ENCODE peak calls at places on chromosomes 16 and 17, in four cellular contexts. One of them, this sample, is unnamed.

GRCh38 chr17:27233059-27233458 is 60.9 kb upstream of the WSB1 start:
- DNase-seq in SK-N-SH: no peak
- DNase-seq in HepG2: no peak
- DNase-seq in GM12878: no peak
- DNase-seq in this sample: no peak

GRCh38 chr16:20409398-20410152 is at the start of gene ACSM5:
- DNase-seq in HepG2: peak; percentile 62
- DNase-seq in GM12878: no peak
- DNase-seq in SK-N-SH: no peak
- DNase-seq in this sample: no peak

GRCh38 chr17:66494023-66494803 is 191.8 kb downstream of the PRKCA start:
- DNase-seq in HepG2: no peak
- DNase-seq in SK-N-SH: no peak
- DNase-seq in GM12878: no peak
- DNase-seq in this sample: no peak

GRCh38 chr16:57534881-57535658 is 1.3 kb downstream of the CCDC102A start:
- DNase-seq in SK-N-SH: peak; percentile 41
- DNase-seq in HepG2: no peak
- DNase-seq in GM12878: no peak
- DNase-seq in this sample: peak; percentile 51

GRCh38 chr17:10628756-10629155 is 28.4 kb downstream of the MYH3 start:
- DNase-seq in SK-N-SH: peak; percentile 39
- DNase-seq in GM12878: no peak
- DNase-seq in HepG2: no peak
- DNase-seq in this sample: no peak

GRCh38 chr16:49587051-49587450 is 213.4 kb downstream of the C16orf78 start:
- DNase-seq in GM12878: no peak
- DNase-seq in SK-N-SH: no peak
- DNase-seq in HepG2: no peak
- DNase-seq in this sample: no peak

GRCh38 chr16:68230956-68231355 is 5.0 kb downstream of the ESRP2 start:
- DNase-seq in HepG2: no peak
- DNase-seq in SK-N-SH: no peak
- DNase-seq in GM12878: no peak
- DNase-seq in this sample: no peak

GRCh38 chr17:9598661-9599060 is 22.2 kb downstream of the CFAP52 start:
- DNase-seq in HepG2: no peak
- DNase-seq in GM12878: no peak
- DNase-seq in SK-N-SH: no peak
- DNase-seq in this sample: no peak

GRCh38 chr16:8869212-8869987 is 594 bp upstream of the CARHSP1 start:
- DNase-seq in GM12878: no peak
- DNase-seq in SK-N-SH: peak; percentile 78
- DNase-seq in HepG2: peak; percentile 65
- DNase-seq in this sample: no peak

GRCh38 chr16:27595461-27595860 is 45.5 kb downstream of the KATNIP start:
- DNase-seq in GM12878: no peak
- DNase-seq in SK-N-SH: no peak
- DNase-seq in HepG2: no peak
- DNase-seq in this sample: no peak

GRCh38 chr16:46782320-46782719 is 34.2 kb upstream of the MYLK3 start:
- DNase-seq in HepG2: no peak
- DNase-seq in SK-N-SH: no peak
- DNase-seq in GM12878: no peak
- DNase-seq in this sample: no peak

GRCh38 chr16:67016143-67016542 is 12.8 kb upstream of the CBFB start:
- DNase-seq in HepG2: no peak
- DNase-seq in SK-N-SH: no peak
- DNase-seq in GM12878: no peak
- DNase-seq in this sample: no peak

GRCh38 chr16:2470603-2471015 is 488 bp upstream of the NTN3 start:
- DNase-seq in HepG2: no peak
- DNase-seq in SK-N-SH: no peak
- DNase-seq in GM12878: no peak
- DNase-seq in this sample: no peak

GRCh38 chr16:3490911-3491629 is 4.2 kb downstream of the C16orf90 start:
- DNase-seq in HepG2: peak; percentile 40
- DNase-seq in SK-N-SH: no peak
- DNase-seq in GM12878: no peak
- DNase-seq in this sample: no peak

GRCh38 chr16:12704492-12705111 is 99.1 kb downstream of the CPPED1 start:
- DNase-seq in HepG2: no peak
- DNase-seq in SK-N-SH: no peak
- DNase-seq in GM12878: no peak
- DNase-seq in this sample: no peak

GRCh38 chr16:67183-67791 is 5.1 kb downstream of the RHBDF1 start:
- DNase-seq in SK-N-SH: no peak
- DNase-seq in HepG2: no peak
- DNase-seq in GM12878: no peak
- DNase-seq in this sample: no peak

GRCh38 chr16:53417011-53417410 is 17.3 kb upstream of the RBL2 start:
- DNase-seq in GM12878: no peak
- DNase-seq in HepG2: no peak
- DNase-seq in SK-N-SH: no peak
- DNase-seq in this sample: no peak
- TF ChIP-seq TAF1 in GM12878: no peak
- TF ChIP-seq TAF1 in HepG2: no peak
- TF ChIP-seq TAF1 in SK-N-SH: no peak
- TF ChIP-seq TAF1 in this sample: no peak

GRCh38 chr16:73285336-73285735 is 237.4 kb upstream of the ZFHX3 start:
- DNase-seq in SK-N-SH: no peak
- DNase-seq in HepG2: no peak
- DNase-seq in GM12878: no peak
- DNase-seq in this sample: no peak
- TF ChIP-seq TCF12 in SK-N-SH: no peak
- TF ChIP-seq TCF12 in HepG2: no peak
- TF ChIP-seq TCF12 in GM12878: no peak
- TF ChIP-seq TCF12 in this sample: no peak

DNA sequence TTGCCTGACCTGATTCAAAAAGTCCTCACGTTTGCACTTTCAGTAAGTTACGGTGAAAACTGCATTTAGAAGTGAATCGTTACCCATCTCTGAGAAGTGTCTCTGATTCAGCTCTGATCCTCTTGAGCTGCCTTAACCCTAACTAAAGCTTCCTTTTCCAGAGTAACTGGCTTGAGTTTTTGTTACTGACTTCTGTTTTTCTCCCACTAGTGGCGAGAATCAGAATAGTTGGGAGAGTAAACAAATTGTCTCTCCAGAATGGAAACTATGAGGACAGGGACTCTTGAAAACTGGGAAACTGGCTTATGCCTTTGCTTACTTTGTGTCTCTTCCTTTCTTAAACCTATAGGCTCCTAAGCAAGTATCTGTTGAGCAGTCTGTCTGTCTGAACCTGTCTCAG is 31.3 kb upstream of the KPNB1 start:
- DNase-seq in HepG2: peak; percentile 17
- DNase-seq in SK-N-SH: no peak
- DNase-seq in GM12878: no peak
- DNase-seq in this sample: no peak
- TF ChIP-seq TAF1 in HepG2: no peak
- TF ChIP-seq TAF1 in SK-N-SH: no peak
- TF ChIP-seq TAF1 in GM12878: no peak
- TF ChIP-seq TAF1 in this sample: no peak

GRCh38 chr17:50806141-50806643 is 29.2 kb upstream of the WFIKKN2 start:
- DNase-seq in HepG2: peak; percentile 73
- DNase-seq in GM12878: no peak
- DNase-seq in SK-N-SH: no peak
- DNase-seq in this sample: peak; percentile 68

GRCh38 chr17:50803676-50804075 is 31.7 kb upstream of the WFIKKN2 start:
- DNase-seq in SK-N-SH: no peak
- DNase-seq in HepG2: no peak
- DNase-seq in GM12878: no peak
- DNase-seq in this sample: no peak

GRCh38 chr17:50800196-50800700 is 32.9 kb upstream of the ANKRD40CL start:
- DNase-seq in HepG2: no peak
- DNase-seq in GM12878: no peak
- DNase-seq in SK-N-SH: no peak
- DNase-seq in this sample: no peak

GRCh38 chr17:50805486-50805885 is 29.9 kb upstream of the WFIKKN2 start:
- DNase-seq in GM12878: no peak
- DNase-seq in HepG2: no peak
- DNase-seq in SK-N-SH: no peak
- DNase-seq in this sample: no peak

DNA sequence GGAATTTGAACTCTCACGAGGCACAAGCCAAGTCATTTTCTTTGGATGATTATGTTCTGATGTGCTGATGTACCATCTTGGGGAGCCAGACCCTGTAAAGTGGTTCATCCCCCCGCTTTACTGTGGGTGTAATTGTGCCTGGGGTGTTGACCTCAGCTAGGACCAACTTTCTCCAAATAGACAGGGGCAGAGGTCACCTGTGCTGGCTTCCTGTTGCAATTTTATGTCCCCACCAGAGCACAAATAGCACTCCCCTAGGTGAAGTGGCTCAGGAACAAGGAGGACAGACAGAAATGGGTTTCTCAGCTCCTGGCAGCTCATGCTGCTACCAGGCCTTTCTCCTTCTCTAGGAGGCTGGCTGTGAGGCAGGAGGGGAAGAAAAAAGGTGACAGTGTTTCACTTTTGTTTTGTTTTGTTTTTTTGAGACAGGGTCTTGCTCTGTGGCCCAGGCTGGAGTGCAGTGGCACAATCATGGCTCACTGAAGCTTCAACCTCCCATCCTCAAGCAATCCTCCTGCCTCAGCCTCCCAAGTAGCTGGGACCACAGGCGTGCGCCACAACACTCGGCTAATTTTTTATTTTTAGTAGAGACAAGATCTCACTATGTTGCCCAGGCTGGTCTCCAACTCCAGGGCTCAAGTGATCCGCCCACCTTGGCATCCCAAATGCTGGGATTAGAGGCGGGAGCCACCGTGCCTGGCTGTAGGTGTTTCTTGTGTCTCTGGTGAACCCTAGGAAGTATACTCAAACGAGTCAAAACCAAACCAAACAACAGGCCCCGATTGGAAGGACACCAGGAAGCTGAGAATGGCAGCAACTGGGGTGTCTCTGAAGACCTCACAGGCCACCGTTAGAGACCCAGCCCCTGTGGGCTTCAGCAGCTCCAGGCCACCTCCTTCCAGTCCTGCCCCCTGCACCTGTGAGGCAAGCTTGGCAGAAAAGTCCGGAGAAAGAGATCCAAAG is 32.5 kb upstream of the WFIKKN2 start:
- DNase-seq in GM12878: no peak
- DNase-seq in SK-N-SH: no peak
- DNase-seq in HepG2: no peak
- DNase-seq in this sample: no peak
- TF ChIP-seq TCF12 in GM12878: no peak
- TF ChIP-seq TCF12 in SK-N-SH: no peak
- TF ChIP-seq TCF12 in HepG2: no peak
- TF ChIP-seq TCF12 in this sample: no peak

GRCh38 chr17:29728490-29728889 is 105.8 kb upstream of the CORO6 start:
- DNase-seq in HepG2: no peak
- DNase-seq in SK-N-SH: no peak
- DNase-seq in GM12878: no peak
- DNase-seq in this sample: no peak

GRCh38 chr17:29722411-29723198 is 99.9 kb upstream of the CORO6 start:
- DNase-seq in SK-N-SH: peak; percentile 39
- DNase-seq in GM12878: peak; percentile 96
- DNase-seq in HepG2: no peak
- DNase-seq in this sample: no peak

GRCh38 chr17:29723283-29724047 is 100.8 kb upstream of the CORO6 start:
- DNase-seq in SK-N-SH: no peak
- DNase-seq in HepG2: no peak
- DNase-seq in GM12878: peak; percentile 74
- DNase-seq in this sample: no peak

GRCh38 chr17:29731589-29731929 is 108.8 kb upstream of the CORO6 start:
- DNase-seq in SK-N-SH: no peak
- DNase-seq in GM12878: no peak
- DNase-seq in HepG2: no peak
- DNase-seq in this sample: no peak

DNA sequence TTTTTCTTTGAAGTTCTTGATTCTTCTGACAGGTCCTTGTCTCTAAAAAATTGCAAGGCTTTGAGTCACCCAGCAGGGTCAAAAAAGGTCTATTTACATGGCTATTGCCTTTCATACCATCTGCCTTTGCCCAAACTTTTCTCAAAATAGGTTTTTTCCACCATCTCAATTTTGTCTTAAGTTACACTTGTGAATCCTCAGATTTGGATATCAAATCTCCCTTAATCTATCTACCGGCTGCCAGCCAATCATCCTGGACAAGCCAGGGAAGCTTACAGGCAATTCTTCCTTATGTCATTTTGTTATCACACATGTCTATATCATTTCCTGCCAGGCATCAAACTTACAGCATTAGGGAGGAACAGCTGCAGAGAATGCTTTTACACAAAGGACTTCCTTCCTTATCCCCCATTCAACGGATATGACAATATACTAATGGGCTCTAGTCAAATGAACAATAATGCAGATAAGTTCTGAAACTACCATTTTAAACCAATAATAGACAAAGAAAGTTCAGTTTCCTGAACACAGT is 104.1 kb upstream of the CORO6 start:
- DNase-seq in SK-N-SH: peak; percentile 63
- DNase-seq in HepG2: no peak
- DNase-seq in GM12878: peak; percentile 55
- DNase-seq in this sample: no peak
- TF ChIP-seq TAF1 in SK-N-SH: no peak
- TF ChIP-seq TAF1 in HepG2: no peak
- TF ChIP-seq TAF1 in GM12878: no peak
- TF ChIP-seq TAF1 in this sample: no peak

GRCh38 chr17:47810200-47810821 is 11.3 kb downstream of the OSBPL7 start:
- DNase-seq in GM12878: no peak
- DNase-seq in SK-N-SH: no peak
- DNase-seq in HepG2: peak; percentile 74
- DNase-seq in this sample: no peak
- TF ChIP-seq TCF12 in GM12878: no peak
- TF ChIP-seq TCF12 in SK-N-SH: no peak
- TF ChIP-seq TCF12 in HepG2: no peak
- TF ChIP-seq TCF12 in this sample: no peak